ENCODE peak calls at places on chromosome 3, in seven cellular contexts. One of them, this sample, is unnamed.

GRCh38 chr3:188860147-188860546 is 311.6 kb upstream of the TPRG1 start:
- DNase-seq in dorsolateral prefrontal cortex: no peak
- DNase-seq in B cell: no peak
- DNase-seq in activated T-cell treated with anti-CD3 and anti-CD28 coated beads for 24 hours: no peak
- DNase-seq in A549: no peak
- DNase-seq in AG10803: peak
- DNase-seq in C1 segment of cervical spinal cord: no peak
- DNase-seq in this sample: no peak

GRCh38 chr3:146375214-146375613 is 94.1 kb downstream of the PLSCR2 start:
- DNase-seq in activated T-cell treated with anti-CD3 and anti-CD28 coated beads for 24 hours: no peak
- DNase-seq in AG10803: peak
- DNase-seq in dorsolateral prefrontal cortex: no peak
- DNase-seq in C1 segment of cervical spinal cord: no peak
- DNase-seq in B cell: no peak
- DNase-seq in A549: no peak
- DNase-seq in this sample: no peak

GRCh38 chr3:5583920-5584319 is 396.4 kb downstream of the EDEM1 start:
- DNase-seq in AG10803: no peak
- DNase-seq in A549: no peak
- DNase-seq in C1 segment of cervical spinal cord: no peak
- DNase-seq in dorsolateral prefrontal cortex: no peak
- DNase-seq in activated T-cell treated with anti-CD3 and anti-CD28 coated beads for 24 hours: no peak
- DNase-seq in B cell: no peak
- DNase-seq in this sample: no peak

GRCh38 chr3:177596248-177596821 is 399.1 kb upstream of the TBL1XR1 start:
- DNase-seq in dorsolateral prefrontal cortex: no peak
- DNase-seq in activated T-cell treated with anti-CD3 and anti-CD28 coated beads for 24 hours: no peak
- DNase-seq in B cell: no peak
- DNase-seq in A549: no peak
- DNase-seq in C1 segment of cervical spinal cord: no peak
- DNase-seq in AG10803: no peak
- DNase-seq in this sample: no peak

GRCh38 chr3:184795493-184796198 is 16.3 kb upstream of the VPS8 start:
- DNase-seq in A549: no peak
- DNase-seq in activated T-cell treated with anti-CD3 and anti-CD28 coated beads for 24 hours: no peak
- DNase-seq in C1 segment of cervical spinal cord: no peak
- DNase-seq in AG10803: no peak
- DNase-seq in B cell: no peak
- DNase-seq in dorsolateral prefrontal cortex: no peak
- DNase-seq in this sample: no peak

GRCh38 chr3:119627461-119627860 is 29.8 kb downstream of the PLA1A start:
- DNase-seq in A549: no peak
- DNase-seq in dorsolateral prefrontal cortex: no peak
- DNase-seq in C1 segment of cervical spinal cord: no peak
- DNase-seq in activated T-cell treated with anti-CD3 and anti-CD28 coated beads for 24 hours: no peak
- DNase-seq in AG10803: no peak
- DNase-seq in B cell: peak
- DNase-seq in this sample: peak

GRCh38 chr3:33526787-33527186 is 86.6 kb upstream of the UBP1 start:
- DNase-seq in dorsolateral prefrontal cortex: no peak
- DNase-seq in C1 segment of cervical spinal cord: no peak
- DNase-seq in AG10803: no peak
- DNase-seq in B cell: no peak
- DNase-seq in activated T-cell treated with anti-CD3 and anti-CD28 coated beads for 24 hours: no peak
- DNase-seq in A549: no peak
- DNase-seq in this sample: no peak

GRCh38 chr3:179673522-179673921 is 20.7 kb downstream of the USP13 start:
- DNase-seq in activated T-cell treated with anti-CD3 and anti-CD28 coated beads for 24 hours: no peak
- DNase-seq in B cell: no peak
- DNase-seq in A549: no peak
- DNase-seq in AG10803: no peak
- DNase-seq in C1 segment of cervical spinal cord: no peak
- DNase-seq in dorsolateral prefrontal cortex: no peak
- DNase-seq in this sample: no peak

GRCh38 chr3:176075046-176075445 is 1122.2 kb downstream of the TBL1XR1 start:
- DNase-seq in C1 segment of cervical spinal cord: no peak
- DNase-seq in A549: no peak
- DNase-seq in AG10803: no peak
- DNase-seq in dorsolateral prefrontal cortex: no peak
- DNase-seq in activated T-cell treated with anti-CD3 and anti-CD28 coated beads for 24 hours: no peak
- DNase-seq in B cell: no peak
- DNase-seq in this sample: no peak

This sample was measured in globus pallidus.